ENCODE peak calls at places on chromosomes 16 and 17, in seven cellular contexts. T is suprapubic skin, X is sigmoid colon, N is uterus, B is mammary epithelial cell, Z is adrenal gland, J is astrocyte. O is an unnamed sample. For H3K4me1, the result is how much of the 10 kb centered on the place peaks cover.

GRCh38 chr17:40552806-40553693 is 12.2 kb downstream of the CCR7 start:
- DNase-seq in T (no peak), X (peak), N (no peak), B (no peak), Z (no peak), J (no peak), O (no peak)

GRCh38 chr16:77445321-77445720 is 10.5 kb upstream of the ADAMTS18 start:
- DNase-seq in T (no peak), X (no peak), N (no peak), B (no peak), Z (no peak), J (no peak), O (no peak)

GRCh38 chr17:6209829-6210228 is 139.7 kb downstream of the WSCD1 start:
- DNase-seq in T (no peak), X (no peak), N (no peak), B (no peak), Z (no peak), J (no peak), O (no peak)

GRCh38 chr17:75352079-75352569 is 53.4 kb downstream of the GRB2 start:
- DNase-seq in T (no peak), X (no peak), N (no peak), B (peak), Z (no peak), J (no peak), O (no peak)

GRCh38 chr16:29894352-29894751 is 5.0 kb downstream of the SEZ6L2 start:
- DNase-seq in T (no peak), X (no peak), N (no peak), B (no peak), Z (no peak), J (no peak), O (no peak)

GRCh38 chr16:528111-529011 is 849 bp downstream of the CAPN15 start:
- DNase-seq in T (no peak), X (no peak), N (peak), B (peak), Z (peak), J (peak), O (no peak)

GRCh38 chr17:38673714-38674012 is 1.1 kb downstream of the EPOP start:
- DNase-seq in T (no peak), X (no peak), N (peak), B (no peak), Z (peak), J (no peak), O (no peak)

GRCh38 chr16:84686702-84687298 is 13.0 kb upstream of the USP10 start:
- DNase-seq in T (peak), X (peak), N (no peak), B (no peak), Z (no peak), J (no peak), O (no peak)

GRCh38 chr16:62882552-62883221 is 846.4 kb upstream of the CDH8 start:
- DNase-seq in T (no peak), X (no peak), N (no peak), B (no peak), Z (no peak), J (no peak), O (no peak)

GRCh38 chr16:68360971-68361370 is 50.2 kb downstream of the PRMT7 start:
- DNase-seq in T (no peak), X (no peak), N (no peak), B (no peak), Z (no peak), J (no peak), O (no peak)

GRCh38 chr16:11001611-11002010 is 57.2 kb downstream of the CLEC16A start:
- DNase-seq in T (no peak), X (no peak), N (no peak), B (no peak), Z (no peak), J (no peak), O (no peak)

GRCh38 chr17:77802811-77803220 is 155.7 kb upstream of the TNRC6C start:
- DNase-seq in T (no peak), X (peak), N (peak), B (no peak), Z (no peak), J (peak), O (peak)

GRCh38 chr17:7717756-7718350 is 309 bp downstream of the DNAH2 start:
- DNase-seq in T (no peak), X (no peak), N (no peak), B (no peak), Z (no peak), J (no peak), O (no peak)

GRCh38 chr16:78763821-78764440 is 664.5 kb downstream of the WWOX start:
- DNase-seq in T (no peak), X (no peak), N (no peak), B (no peak), Z (no peak), J (no peak), O (no peak)

GRCh38 chr16:17318200-17318599 is 152.6 kb downstream of the XYLT1 start:
- DNase-seq in T (no peak), X (no peak), N (no peak), B (no peak), Z (peak), J (peak), O (no peak)

GRCh38 chr17:67491009-67491677 is 114.1 kb downstream of the PITPNC1 start:
- DNase-seq in T (peak), X (peak), N (peak), B (peak), Z (peak), J (peak), O (peak)
- H3K4me3 ChIP-seq in T (peak), X (no peak), N (no peak), B (no peak), Z (no peak), J (peak), O (peak)

DNA sequence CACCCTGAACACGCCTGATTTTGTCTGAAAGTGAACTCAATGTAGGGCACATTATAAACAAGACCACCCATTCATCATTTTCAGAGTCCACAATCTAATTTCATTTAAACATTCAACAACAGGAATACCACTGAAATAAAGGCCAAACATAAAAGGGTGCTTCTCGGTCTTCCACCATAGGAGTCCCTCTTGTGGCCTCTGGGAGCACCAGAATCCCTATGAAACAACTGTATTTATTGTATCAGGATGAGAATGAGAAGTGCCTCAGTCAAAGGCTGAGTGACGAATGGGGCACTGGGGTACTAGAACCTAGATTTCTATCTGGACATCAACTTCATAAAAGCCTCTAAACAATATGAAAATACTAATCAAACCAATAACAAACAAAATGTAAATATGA is 40.4 kb downstream of the NXPH3 start:
- DNase-seq in T (no peak), X (no peak), N (no peak), B (no peak), Z (no peak), J (no peak), O (no peak)
- H3K4me1 ChIP-seq in T (under half), X (half or more), N (under half), B (under half), Z (under half), J (under half), O (half or more)

GRCh38 chr16:12294471-12294870 is 317.9 kb downstream of the SNX29 start:
- DNase-seq in T (no peak), X (no peak), N (no peak), B (no peak), Z (no peak), J (no peak), O (no peak)

GRCh38 chr16:12296406-12296805 is 319.9 kb downstream of the SNX29 start:
- DNase-seq in T (no peak), X (no peak), N (no peak), B (no peak), Z (no peak), J (no peak), O (no peak)

GRCh38 chr16:12296991-12297390 is 320.5 kb downstream of the SNX29 start:
- DNase-seq in T (no peak), X (no peak), N (no peak), B (no peak), Z (no peak), J (no peak), O (no peak)

GRCh38 chr16:12293913-12294312 is 317.4 kb downstream of the SNX29 start:
- DNase-seq in T (no peak), X (no peak), N (no peak), B (no peak), Z (no peak), J (no peak), O (no peak)

GRCh38 chr16:12295395-12295794 is 318.9 kb downstream of the SNX29 start:
- DNase-seq in T (no peak), X (no peak), N (no peak), B (peak), Z (peak), J (peak), O (no peak)
- TF ChIP-seq CTCF in T (no peak), X (no peak), N (no peak), B (no peak), Z (no peak), J (no peak), O (no peak)

GRCh38 chr17:74205274-74205673 is 1.8 kb downstream of the RPL38 start:
- DNase-seq in T (no peak), X (no peak), N (no peak), B (no peak), Z (no peak), J (no peak), O (no peak)
- H3K4me3 ChIP-seq in T (peak), X (no peak), N (no peak), B (peak), Z (no peak), J (peak), O (no peak)

DNA sequence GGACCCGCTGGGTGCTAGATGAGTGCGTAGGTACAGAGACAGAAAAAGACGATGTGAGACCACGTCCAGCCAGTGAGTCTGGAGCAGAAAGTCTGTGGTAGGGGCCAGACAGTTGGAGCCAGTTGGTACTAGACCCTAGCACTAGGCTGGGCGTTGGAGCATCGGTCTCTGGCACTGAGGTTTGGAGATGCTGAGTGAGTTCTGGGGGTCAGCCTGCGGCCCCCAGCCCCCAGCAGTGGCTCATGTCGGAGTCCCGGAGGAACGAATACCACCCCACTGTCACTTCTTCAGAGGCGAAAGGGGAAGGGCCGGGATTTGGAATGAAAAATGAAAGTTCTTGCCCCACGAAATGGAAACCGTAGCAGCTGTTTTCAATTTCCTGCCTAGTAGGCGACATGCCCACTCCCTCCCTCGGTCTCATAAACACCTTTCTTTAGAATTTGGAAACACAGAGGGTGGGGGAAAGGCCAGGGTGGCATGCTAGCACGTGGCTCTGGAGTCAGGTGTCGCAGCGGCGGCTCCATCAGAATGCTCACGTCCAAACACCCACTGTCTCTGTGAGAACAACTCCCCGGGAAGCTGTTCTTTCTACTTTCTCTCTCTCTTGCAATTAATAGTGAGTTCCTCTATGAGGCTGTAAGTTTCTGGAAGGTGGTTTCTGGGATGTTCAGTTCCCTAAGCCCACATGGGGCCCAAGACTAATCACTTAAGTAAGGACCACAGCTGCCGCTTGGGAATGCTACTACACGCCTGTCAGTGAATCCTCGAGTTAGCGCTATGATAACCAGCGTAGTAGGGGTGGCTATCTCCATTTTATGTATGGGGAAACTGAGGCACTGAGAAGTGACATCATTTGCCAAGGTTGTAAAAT is 96.9 kb downstream of the IRF8 start:
- DNase-seq in T (no peak), X (peak), N (no peak), B (no peak), Z (no peak), J (no peak), O (no peak)
- H3K4me1 ChIP-seq in T (under half), X (under half), N (under half), B (under half), Z (under half), J (under half), O (under half)

DNA sequence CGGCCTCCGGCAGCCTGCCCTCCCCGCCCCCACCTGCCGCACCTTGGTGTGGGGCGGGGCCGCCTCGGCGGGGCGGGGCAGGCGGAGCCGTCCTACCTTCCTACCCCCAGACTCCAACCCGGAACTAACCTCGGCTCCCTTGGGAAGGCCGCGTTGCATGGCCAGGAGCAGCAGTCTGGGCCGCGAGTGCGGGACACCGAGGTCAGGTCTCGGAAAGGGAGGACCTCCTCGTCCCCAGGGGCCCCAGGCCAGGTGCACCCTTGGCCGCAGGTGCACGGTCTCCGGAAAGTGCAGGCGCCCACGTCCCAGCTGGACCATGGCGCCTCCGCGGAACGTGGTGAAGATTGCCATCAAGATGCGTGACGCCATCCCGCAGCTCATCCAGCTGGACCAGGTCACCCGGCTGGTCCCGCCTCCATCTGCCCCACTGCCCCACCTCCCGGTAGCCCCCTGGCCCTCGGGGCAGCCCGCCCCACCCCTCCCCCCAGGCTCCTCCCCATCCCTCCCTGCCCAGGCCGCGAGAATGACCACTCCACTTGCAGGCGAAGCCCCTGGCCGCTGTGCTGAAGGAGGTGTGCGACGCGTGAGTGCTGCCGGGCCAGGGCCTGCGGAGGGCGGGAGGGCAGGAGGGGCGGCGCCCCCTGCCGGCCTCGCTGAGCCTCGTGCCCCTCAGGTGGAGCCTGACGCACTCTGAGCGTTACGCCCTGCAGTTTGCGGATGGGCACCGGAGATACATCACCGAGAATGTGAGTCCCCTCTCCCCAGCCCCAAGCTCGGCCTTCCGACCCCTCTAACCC is at the start of gene ELMO3:
- DNase-seq in T (no peak), X (no peak), N (no peak), B (peak), Z (no peak), J (no peak), O (no peak)
- TF ChIP-seq CTCF in T (no peak), X (no peak), N (no peak), B (peak), Z (peak), J (no peak), O (no peak)

DNA sequence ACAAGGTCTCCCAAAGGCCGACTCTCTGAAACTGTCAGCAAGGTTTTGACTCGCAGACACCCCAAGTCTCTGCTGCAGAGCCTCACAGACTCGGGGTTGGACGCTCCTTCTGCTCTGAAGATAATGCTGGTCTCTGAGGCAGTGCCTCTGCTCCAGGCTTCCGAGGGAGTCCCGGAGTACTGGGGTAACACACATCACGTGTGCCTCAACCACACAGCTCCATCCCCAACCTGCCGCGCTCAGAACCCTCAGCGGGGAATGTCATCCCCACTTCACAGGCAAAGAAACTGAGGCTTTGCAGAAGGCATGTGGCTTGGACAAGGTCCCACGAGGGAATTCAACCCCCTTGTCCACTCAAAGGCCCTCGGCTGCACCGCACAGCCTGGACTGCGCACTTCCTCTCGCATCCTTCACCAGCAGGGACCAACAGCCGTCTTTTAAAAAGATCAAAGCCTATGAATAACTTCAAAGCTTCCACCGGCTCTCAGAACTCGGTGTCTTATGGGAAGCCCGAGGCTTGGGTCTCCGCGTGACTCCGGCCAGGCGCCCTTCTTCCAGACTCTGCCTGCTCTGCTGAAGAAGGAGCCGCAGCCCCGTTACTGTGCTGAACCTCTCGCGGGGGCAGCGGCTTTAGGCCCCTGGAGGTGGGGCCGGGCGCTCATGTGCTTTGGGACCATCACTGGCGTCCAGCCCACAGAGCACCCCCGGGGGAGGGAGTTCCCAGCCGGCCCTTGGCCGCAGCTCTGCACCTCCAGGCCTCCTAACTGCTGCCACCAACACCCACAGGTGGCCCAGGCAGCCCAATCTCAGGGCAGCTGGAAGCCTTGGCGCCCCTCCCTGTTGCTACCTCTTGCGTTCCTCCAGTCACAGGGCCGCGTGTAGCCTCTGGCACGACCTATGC is 2.2 kb downstream of the TMEM204 start:
- DNase-seq in T (no peak), X (no peak), N (no peak), B (no peak), Z (no peak), J (no peak), O (no peak)
- H3K4me3 ChIP-seq in T (peak), X (peak), N (peak), B (no peak), Z (no peak), J (peak), O (peak)

GRCh38 chr17:11005940-11006339 is 168.1 kb upstream of the PIRT start:
- DNase-seq in T (no peak), X (no peak), N (no peak), B (no peak), Z (no peak), J (no peak), O (no peak)
- H3K4me1 ChIP-seq in T (under half), X (under half), N (under half), B (under half), Z (under half), J (under half), O (under half)